ENCODE peak calls at places on chromosomes 13 and 19, in four cellular contexts. G is aorta, Y is SK-N-SH, P is heart right ventricle. U is an unnamed sample.

GRCh38 chr13:23509781-23510543 is 60.2 kb upstream of the TNFRSF19 start:
- DNase-seq in G (no peak), Y (no peak), P (no peak), U (no peak)

GRCh38 chr19:1672038-1672768 is 19.8 kb upstream of the TCF3 start:
- DNase-seq in G (no peak), Y (peak; percentile 86), P (no peak), U (peak; percentile 67)

GRCh38 chr13:33099860-33100259 is 83.6 kb downstream of the KL start:
- DNase-seq in G (no peak), Y (no peak), P (no peak), U (no peak)

GRCh38 chr13:58302349-58302748 is 670.8 kb downstream of the PCDH17 start:
- DNase-seq in G (no peak), Y (no peak), P (no peak), U (no peak)

GRCh38 chr13:110965038-110965754 is 50.3 kb upstream of the ANKRD10 start:
- DNase-seq in G (no peak), Y (no peak), P (no peak), U (no peak)

GRCh38 chr13:52862358-52863206 is 14.1 kb upstream of the PCDH8 start:
- DNase-seq in G (no peak), Y (peak; percentile 59), P (no peak), U (peak; percentile 51)

GRCh38 chr19:11179716-11180297 is 17.5 kb downstream of the KANK2 start:
- DNase-seq in G (no peak), Y (no peak), P (no peak), U (no peak)

GRCh38 chr19:34261335-34262109 is 7.2 kb downstream of the GARRE1 start:
- DNase-seq in G (no peak), Y (no peak), P (no peak), U (peak; percentile 39)

GRCh38 chr13:36981156-36981743 is 17.9 kb downstream of the ALG5 start:
- DNase-seq in G (no peak), Y (peak; percentile 50), P (no peak), U (no peak)

GRCh38 chr13:80340643-80341097 is 256 bp downstream of the SPRY2 start:
- DNase-seq in G (peak; percentile 73), Y (no peak), P (peak; percentile 53), U (no peak)

GRCh38 chr13:27476943-27477681 is 26.7 kb upstream of the MTIF3 start:
- DNase-seq in G (no peak), Y (no peak), P (no peak), U (no peak)

GRCh38 chr19:38017504-38018150 is 110.6 kb downstream of the SIPA1L3 start:
- DNase-seq in G (no peak), Y (no peak), P (no peak), U (no peak)

GRCh38 chr13:109737606-109738005 is 48.8 kb downstream of the IRS2 start:
- DNase-seq in G (no peak), Y (no peak), P (no peak), U (no peak)

GRCh38 chr13:56718791-56719190 is 421.9 kb upstream of the PRR20A start:
- DNase-seq in G (no peak), Y (no peak), P (no peak), U (no peak)

GRCh38 chr19:6723108-6723618 is 2.7 kb upstream of the C3 start:
- DNase-seq in G (peak; percentile 52), Y (no peak), P (no peak), U (no peak)

GRCh38 chr19:12723643-12724426 is at the start of gene TNPO2:
- DNase-seq in G (no peak), Y (peak; percentile 88), P (peak; percentile 61), U (peak; percentile 87)

GRCh38 chr19:1232652-1233360 is 5.0 kb downstream of the CBARP start:
- DNase-seq in G (no peak), Y (no peak), P (no peak), U (no peak)

GRCh38 chr13:59494560-59494970 is 669.2 kb downstream of the DIAPH3 start:
- DNase-seq in G (no peak), Y (no peak), P (peak; percentile 69), U (no peak)

GRCh38 chr19:16095071-16095571 is 16.6 kb upstream of the RAB8A start:
- DNase-seq in G (no peak), Y (no peak), P (no peak), U (no peak)

GRCh38 chr19:45115809-45116615 is 23.0 kb downstream of the PPP1R37 start:
- DNase-seq in G (no peak), Y (no peak), P (no peak), U (peak; percentile 47)

GRCh38 chr13:102399791-102400618 is 1.8 kb downstream of the FGF14 start:
- DNase-seq in G (peak; percentile 50), Y (peak; percentile 78), P (no peak), U (peak; percentile 77)

GRCh38 chr13:94711561-94712286 is 621 bp downstream of the SOX21 start:
- DNase-seq in G (peak; percentile 38), Y (peak; percentile 54), P (no peak), U (peak; percentile 46)

GRCh38 chr13:79382545-79383275 is 23.3 kb downstream of the RBM26 start:
- DNase-seq in G (no peak), Y (no peak), P (no peak), U (no peak)

DNA sequence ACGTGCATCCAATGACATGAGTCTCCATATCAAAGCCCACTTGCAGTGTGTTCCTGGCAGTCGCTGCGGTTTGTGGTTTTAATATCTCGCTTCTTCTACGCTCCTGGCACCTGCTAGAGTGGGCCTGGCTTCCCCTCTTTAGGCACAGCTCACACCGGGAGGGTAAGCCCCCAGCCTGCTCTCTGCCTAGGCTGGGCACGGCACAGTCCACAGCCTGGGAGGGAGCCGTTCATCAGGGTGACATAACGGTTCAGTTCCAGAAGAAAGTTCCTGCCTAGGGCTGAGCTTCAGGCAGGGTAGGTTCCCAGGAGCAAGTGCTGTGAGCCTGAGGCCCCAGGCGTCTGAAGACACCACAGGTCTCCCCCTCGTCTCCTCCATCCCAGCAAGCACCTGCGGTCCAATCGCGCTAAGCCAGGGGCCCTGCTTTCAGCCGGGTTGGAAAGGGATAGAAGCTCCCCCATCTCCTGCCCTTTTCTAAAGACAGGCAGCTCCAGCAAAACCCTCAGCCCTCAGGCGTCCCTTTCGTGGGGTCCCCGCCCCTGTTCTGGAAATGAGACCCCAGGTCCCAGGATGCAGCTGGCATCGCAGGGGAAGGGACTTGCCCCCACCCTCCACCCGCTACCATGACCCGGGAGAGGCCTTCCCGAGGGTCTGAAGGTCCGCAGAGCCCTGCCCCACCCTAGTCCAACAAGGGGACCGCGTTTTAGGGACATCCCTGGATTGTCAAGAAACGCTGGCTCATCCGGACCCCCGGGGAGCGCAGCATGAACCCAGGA is 121.6 kb upstream of the ZNF507 start:
- DNase-seq in G (no peak), Y (peak; percentile 30), P (no peak), U (no peak)
- H3K4me3 ChIP-seq in G (no peak overlapping the region), Y (no peak overlapping the region), P (no peak overlapping the region), U (no peak overlapping the region)

GRCh38 chr19:3790941-3791340 is 4.8 kb upstream of the MATK start:
- DNase-seq in G (no peak), Y (no peak), P (no peak), U (no peak)
- H3K4me3 ChIP-seq in G (no peak overlapping the region), Y (no peak overlapping the region), P (no peak overlapping the region), U (no peak overlapping the region)

GRCh38 chr19:55283548-55284393 is at the start of gene BRSK1:
- DNase-seq in G (peak; percentile 77), Y (peak; percentile 93), P (peak; percentile 72), U (peak; percentile 85)

GRCh38 chr19:55287361-55288079 is 3.7 kb downstream of the BRSK1 start:
- DNase-seq in G (peak; percentile 43), Y (no peak), P (no peak), U (no peak)

GRCh38 chr19:55285225-55285890 is 1.6 kb downstream of the BRSK1 start:
- DNase-seq in G (no peak), Y (no peak), P (peak; percentile 43), U (no peak)

GRCh38 chr19:55279773-55280643 is at the start of gene HSPBP1:
- DNase-seq in G (peak; percentile 94), Y (peak; percentile 92), P (peak; percentile 90), U (peak; percentile 96)

GRCh38 chr19:55284405-55285058 is 735 bp downstream of the BRSK1 start:
- DNase-seq in G (no peak), Y (peak; percentile 66), P (no peak), U (no peak)
- H3K4me3 ChIP-seq in G (peak overlapping the region; percentile 80), Y (peak overlapping the region; percentile 56), P (peak overlapping the region; percentile 53), U (peak overlapping the region; percentile 58)

GRCh38 chr19:29415507-29415906 is 110.3 kb upstream of the VSTM2B start:
- DNase-seq in G (no peak), Y (no peak), P (no peak), U (no peak)

GRCh38 chr19:29405728-29405995 is 120.1 kb upstream of the VSTM2B start:
- DNase-seq in G (no peak), Y (no peak), P (no peak), U (no peak)

GRCh38 chr19:29409121-29409862 is 116.5 kb upstream of the VSTM2B start:
- DNase-seq in G (no peak), Y (no peak), P (no peak), U (no peak)

GRCh38 chr19:29413435-29413834 is 112.4 kb upstream of the VSTM2B start:
- DNase-seq in G (no peak), Y (no peak), P (no peak), U (no peak)

GRCh38 chr19:29410974-29411615 is 114.7 kb upstream of the VSTM2B start:
- DNase-seq in G (no peak), Y (no peak), P (peak; percentile 20), U (no peak)
- H3K4me3 ChIP-seq in G (no peak overlapping the region), Y (no peak overlapping the region), P (no peak overlapping the region), U (no peak overlapping the region)

GRCh38 chr13:66225071-66225470 is 1005.1 kb downstream of the PCDH9 start:
- DNase-seq in G (no peak), Y (no peak), P (no peak), U (no peak)
- H3K4me3 ChIP-seq in G (no peak overlapping the region), Y (no peak overlapping the region), P (no peak overlapping the region), U (no peak overlapping the region)

GRCh38 chr19:48616491-48617056 is 1.7 kb upstream of the FAM83E start:
- DNase-seq in G (no peak), Y (no peak), P (no peak), U (no peak)

GRCh38 chr19:48614436-48615144 is at the start of gene FAM83E:
- DNase-seq in G (no peak), Y (no peak), P (no peak), U (peak; percentile 61)

GRCh38 chr19:48613852-48614435 is 932 bp downstream of the FAM83E start:
- DNase-seq in G (no peak), Y (no peak), P (no peak), U (peak; percentile 50)

GRCh38 chr19:48616041-48616436 is 1.2 kb upstream of the FAM83E start:
- DNase-seq in G (no peak), Y (no peak), P (no peak), U (no peak)

DNA sequence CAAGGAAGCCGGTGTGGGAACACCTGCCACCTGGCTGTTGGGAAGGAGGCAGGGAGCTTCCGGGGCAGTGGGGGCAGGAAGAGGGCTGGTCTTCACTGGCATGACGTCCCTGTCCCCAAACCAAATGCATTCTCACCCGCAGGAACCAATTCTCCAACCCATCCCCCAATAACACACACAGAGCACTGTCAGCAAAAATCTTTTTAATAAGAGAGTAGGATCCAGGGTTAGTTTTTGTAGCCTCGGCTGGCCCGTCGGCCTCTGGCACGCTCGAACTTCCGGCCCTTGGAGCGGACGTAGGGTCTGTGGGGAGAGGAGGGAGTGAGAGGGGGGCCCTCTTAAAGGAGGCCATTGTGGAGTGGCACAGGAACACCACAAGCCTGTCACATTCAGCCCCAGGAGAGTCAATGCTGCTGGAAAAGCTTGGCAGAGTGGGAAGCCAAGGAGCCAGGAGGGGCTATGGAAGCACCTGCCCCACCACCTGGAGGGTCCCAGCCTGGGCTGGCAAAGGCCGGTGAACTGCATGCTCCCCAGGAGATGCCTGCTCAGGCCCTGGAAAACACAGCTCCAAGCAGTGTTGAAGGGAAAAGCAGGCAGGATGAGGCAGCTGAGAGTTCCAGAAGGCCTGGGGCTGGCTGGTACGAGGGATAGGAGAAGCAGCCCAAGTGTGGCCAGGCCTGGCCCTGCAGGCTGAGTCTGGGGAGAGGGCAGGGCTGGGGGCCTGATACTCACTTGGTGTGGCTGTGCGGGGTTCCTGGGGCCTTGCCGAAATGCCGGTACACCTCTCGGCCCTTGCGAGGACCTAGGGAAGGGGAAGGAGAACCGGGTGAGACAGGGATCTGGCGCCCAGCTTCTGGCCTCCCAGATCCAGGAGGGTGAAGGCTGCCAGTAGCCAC is 517 bp upstream of the FAM83E start:
- DNase-seq in G (no peak), Y (no peak), P (no peak), U (no peak)
- H3K4me3 ChIP-seq in G (no peak overlapping the region), Y (no peak overlapping the region), P (no peak overlapping the region), U (no peak overlapping the region)